ENCODE peak calls at places on chromosome 6, in ten cellular contexts. S is GDM1; F is mesothelial cell of epicardium; T is amniotic stem cell; Z is naive thymus-derived CD8-positive, alpha-beta T cell; A is astrocyte of the cerebellum; J is stimulated activated CD4-positive, alpha-beta T cell treated with anti-CD3 and anti-CD28 coated beads, Interleukin-15, amount 100 ng/mL, for 1 hour; D is activated naive CD4-positive, alpha-beta T cell; M is PC-3; W is HCT116. N is an unnamed sample.

GRCh38 chr6:149763866-149764265 is 14.3 kb downstream of the PCMT1 start:
- DNase-seq in S (no peak), F (no peak), T (no peak), Z (no peak), A (no peak), J (no peak), D (no peak), M (no peak), W (no peak), N (no peak)

GRCh38 chr6:125869427-125869826 is 78.7 kb downstream of the NCOA7 start:
- DNase-seq in S (no peak), F (no peak), T (no peak), Z (no peak), A (no peak), J (no peak), D (no peak), M (no peak), W (no peak), N (no peak)

GRCh38 chr6:14673201-14673600 is 555.6 kb downstream of the CD83 start:
- DNase-seq in S (no peak), F (no peak), T (no peak), Z (no peak), A (no peak), J (no peak), D (no peak), M (peak; percentile 27), W (no peak), N (no peak)

GRCh38 chr6:8608737-8609136 is 173.4 kb upstream of the SLC35B3 start:
- DNase-seq in S (no peak), F (no peak), T (no peak), Z (no peak), A (no peak), J (no peak), D (no peak), M (no peak), W (no peak), N (no peak)

GRCh38 chr6:146191166-146191565 is 162.3 kb downstream of the GRM1 start:
- DNase-seq in S (no peak), F (no peak), T (no peak), Z (no peak), A (no peak), J (no peak), D (no peak), M (no peak), W (no peak), N (no peak)

GRCh38 chr6:127117979-127118504 is 429 bp upstream of the RSPO3 start:
- DNase-seq in S (no peak), F (peak; percentile 49), T (no peak), Z (no peak), A (no peak), J (no peak), D (no peak), M (no peak), W (no peak), N (peak; percentile 21)

GRCh38 chr6:27630727-27631613 is 158.1 kb upstream of the ZNF184 start:
- DNase-seq in S (no peak), F (peak; percentile 84), T (no peak), Z (no peak), A (peak; percentile 32), J (no peak), D (peak; percentile 18), M (peak; percentile 66), W (peak; percentile 44), N (peak; percentile 38)

GRCh38 chr6:62775427-62776022 is 435.7 kb upstream of the FKBP1C start:
- DNase-seq in S (no peak), F (no peak), T (no peak), Z (no peak), A (no peak), J (no peak), D (no peak), M (peak; percentile 25), W (peak; percentile 0), N (no peak)

GRCh38 chr6:34774967-34775366 is 16.9 kb upstream of the BLTP3A start:
- DNase-seq in S (no peak), F (no peak), T (no peak), Z (no peak), A (no peak), J (no peak), D (no peak), M (no peak), W (no peak), N (no peak)

GRCh38 chr6:107046316-107046715 is 18.3 kb downstream of the MTRES1 start:
- DNase-seq in S (no peak), F (no peak), T (no peak), Z (no peak), A (no peak), J (no peak), D (no peak), M (no peak), W (no peak), N (no peak)

GRCh38 chr6:13624871-13625288 is 9.7 kb downstream of the NOL7 start:
- DNase-seq in S (peak; percentile 11), F (no peak), T (no peak), Z (peak; percentile 48), A (no peak), J (no peak), D (no peak), M (peak; percentile 69), W (peak; percentile 47), N (peak; percentile 39)

GRCh38 chr6:72271531-72271930 is 350.3 kb upstream of the KCNQ5 start:
- DNase-seq in S (no peak), F (no peak), T (no peak), Z (no peak), A (no peak), J (no peak), D (no peak), M (no peak), W (no peak), N (no peak)

GRCh38 chr6:159578629-159579028 is 114.4 kb downstream of the SOD2 start:
- DNase-seq in S (no peak), F (no peak), T (no peak), Z (no peak), A (no peak), J (no peak), D (no peak), M (no peak), W (no peak), N (no peak)

GRCh38 chr6:906920-907319 is 214.0 kb upstream of the EXOC2 start:
- DNase-seq in S (no peak), F (no peak), T (no peak), Z (no peak), A (peak; percentile 42), J (no peak), D (no peak), M (no peak), W (no peak), N (no peak)

GRCh38 chr6:149985506-149985937 is 21.8 kb downstream of the ULBP1 start:
- DNase-seq in S (no peak), F (no peak), T (no peak), Z (no peak), A (no peak), J (no peak), D (no peak), M (no peak), W (no peak), N (no peak)

GRCh38 chr6:161308075-161308655 is 34.3 kb upstream of the AGPAT4 start:
- DNase-seq in S (no peak), F (no peak), T (no peak), Z (no peak), A (no peak), J (no peak), D (no peak), M (no peak), W (no peak), N (no peak)

GRCh38 chr6:100338090-100338489 is 126.6 kb downstream of the SIM1 start:
- DNase-seq in S (no peak), F (no peak), T (no peak), Z (no peak), A (no peak), J (no peak), D (no peak), M (no peak), W (no peak), N (no peak)

GRCh38 chr6:52994789-52995078 is 350 bp downstream of the GSTA4 start:
- DNase-seq in S (no peak), F (peak; percentile 72), T (no peak), Z (no peak), A (no peak), J (peak; percentile 8), D (no peak), M (no peak), W (no peak), N (no peak)

GRCh38 chr6:161586866-161587265 is 313.0 kb upstream of the AGPAT4 start:
- DNase-seq in S (no peak), F (no peak), T (no peak), Z (no peak), A (no peak), J (no peak), D (no peak), M (no peak), W (no peak), N (no peak)

GRCh38 chr6:106025655-106026054 is 60.5 kb upstream of the PRDM1 start:
- DNase-seq in S (no peak), F (no peak), T (no peak), Z (no peak), A (no peak), J (no peak), D (no peak), M (no peak), W (no peak), N (no peak)

GRCh38 chr6:11324453-11325023 is 92.1 kb upstream of the NEDD9 start:
- DNase-seq in S (no peak), F (no peak), T (no peak), Z (no peak), A (no peak), J (no peak), D (no peak), M (no peak), W (no peak), N (no peak)

GRCh38 chr6:53437557-53438202 is 88.9 kb upstream of the ELOVL5 start:
- DNase-seq in S (peak; percentile 4), F (peak; percentile 40), T (no peak), Z (peak; percentile 31), A (peak; percentile 74), J (no peak), D (no peak), M (peak; percentile 90), W (peak; percentile 67), N (peak; percentile 17)

GRCh38 chr6:14344486-14344885 is 226.9 kb downstream of the CD83 start:
- DNase-seq in S (no peak), F (no peak), T (no peak), Z (no peak), A (no peak), J (no peak), D (no peak), M (no peak), W (no peak), N (no peak)

GRCh38 chr6:2714359-2714895 is 36.3 kb downstream of the MYLK4 start:
- DNase-seq in S (no peak), F (no peak), T (peak; percentile 29), Z (no peak), A (peak; percentile 89), J (no peak), D (no peak), M (peak; percentile 89), W (no peak), N (no peak)

GRCh38 chr6:13427838-13428527 is 59.4 kb downstream of the GFOD1 start:
- DNase-seq in S (peak; percentile 83), F (no peak), T (no peak), Z (peak; percentile 65), A (no peak), J (peak; percentile 19), D (peak; percentile 45), M (no peak), W (no peak), N (no peak)

GRCh38 chr6:125597411-125598253 is 151.8 kb upstream of the HEY2 start:
- DNase-seq in S (no peak), F (no peak), T (no peak), Z (no peak), A (no peak), J (no peak), D (no peak), M (no peak), W (no peak), N (no peak)

GRCh38 chr6:25713802-25714201 is 40.7 kb upstream of the SLC17A4 start:
- DNase-seq in S (no peak), F (no peak), T (no peak), Z (no peak), A (no peak), J (no peak), D (no peak), M (no peak), W (no peak), N (no peak)

GRCh38 chr6:149508485-149508884 is 23.7 kb upstream of the ZC3H12D start:
- DNase-seq in S (no peak), F (no peak), T (no peak), Z (peak; percentile 70), A (no peak), J (no peak), D (no peak), M (no peak), W (no peak), N (no peak)